ENCODE peak calls at places on chromosomes 5 and 9, in six cellular contexts. Z is ovary; K is GM13977; Q is MM.1S; L is AG04450; Y is CD8-positive, alpha-beta T cell. N is an unnamed sample.
A peak's percentile ranks its signal among the peaks of the same experiment; 100 is the strongest.

GRCh38 chr5:79023323-79023722 is 38.2 kb upstream of the ARSB start:
- DNase-seq in Z (no peak), K (no peak), Q (no peak), L (no peak), Y (no peak), N (no peak)

GRCh38 chr5:107389130-107389553 is 281.6 kb downstream of the EFNA5 start:
- DNase-seq in Z (no peak), K (peak; percentile 31), Q (peak; percentile 90), L (no peak), Y (no peak), N (no peak)

GRCh38 chr9:125911861-125912260 is 164.7 kb downstream of the PBX3 start:
- DNase-seq in Z (no peak), K (no peak), Q (no peak), L (no peak), Y (no peak), N (no peak)

GRCh38 chr5:75511435-75512382 is at the start of the genes CERT1 and POLK:
- DNase-seq in Z (peak; percentile 96), K (peak; percentile 95), Q (peak; percentile 98), L (peak; percentile 95), Y (peak; percentile 89), N (peak; percentile 94)

GRCh38 chr5:142323480-142324376 is 1.1 kb downstream of the SPRY4 start:
- DNase-seq in Z (no peak), K (no peak), Q (no peak), L (no peak), Y (no peak), N (no peak)

GRCh38 chr5:3056901-3057300 is 305.4 kb upstream of the IRX2 start:
- DNase-seq in Z (no peak), K (no peak), Q (no peak), L (no peak), Y (no peak), N (no peak)

GRCh38 chr5:178256746-178257145 is 24.1 kb upstream of the PHYKPL start:
- DNase-seq in Z (no peak), K (no peak), Q (no peak), L (no peak), Y (no peak), N (no peak)

GRCh38 chr5:37873988-37874387 is 34.1 kb upstream of the GDNF start:
- DNase-seq in Z (no peak), K (no peak), Q (no peak), L (no peak), Y (no peak), N (no peak)

GRCh38 chr5:60844429-60844890 is 391 bp upstream of the ELOVL7 start:
- DNase-seq in Z (no peak), K (no peak), Q (no peak), L (no peak), Y (no peak), N (no peak)

GRCh38 chr5:76688836-76689235 is 27.1 kb upstream of the F2R start:
- DNase-seq in Z (no peak), K (no peak), Q (no peak), L (no peak), Y (no peak), N (no peak)

GRCh38 chr5:21199087-21199486 is 1211.1 kb upstream of the CDH18 start:
- DNase-seq in Z (no peak), K (no peak), Q (no peak), L (no peak), Y (no peak), N (no peak)

GRCh38 chr9:83299556-83299955 is 236.6 kb upstream of the RASEF start:
- DNase-seq in Z (no peak), K (no peak), Q (no peak), L (no peak), Y (no peak), N (no peak)

GRCh38 chr5:181133610-181134231 is 2.8 kb upstream of the OR2V1 start:
- DNase-seq in Z (no peak), K (no peak), Q (no peak), L (peak; percentile 26), Y (no peak), N (peak; percentile 36)

GRCh38 chr5:75243100-75243499 is 6.4 kb upstream of the ANKRD31 start:
- DNase-seq in Z (no peak), K (no peak), Q (no peak), L (no peak), Y (no peak), N (no peak)

GRCh38 chr5:2196989-2197531 is 314.3 kb upstream of the IRX4 start:
- DNase-seq in Z (no peak), K (no peak), Q (no peak), L (no peak), Y (no peak), N (no peak)

GRCh38 chr9:96686638-96687335 is 31.7 kb upstream of the PRXL2C start:
- DNase-seq in Z (peak; percentile 77), K (peak; percentile 44), Q (no peak), L (no peak), Y (peak; percentile 47), N (peak; percentile 27)

GRCh38 chr5:124235031-124235562 is 511.3 kb downstream of the ZNF608 start:
- DNase-seq in Z (no peak), K (no peak), Q (no peak), L (no peak), Y (no peak), N (no peak)

GRCh38 chr5:54093081-54093492 is 217.3 kb downstream of the ARL15 start:
- DNase-seq in Z (no peak), K (no peak), Q (no peak), L (no peak), Y (no peak), N (no peak)

GRCh38 chr9:130239741-130240241 is 25.8 kb upstream of the HMCN2 start:
- DNase-seq in Z (no peak), K (peak; percentile 64), Q (peak; percentile 27), L (no peak), Y (no peak), N (no peak)

GRCh38 chr9:18447131-18447530 is 26.8 kb upstream of the ADAMTSL1 start:
- DNase-seq in Z (no peak), K (no peak), Q (no peak), L (no peak), Y (no peak), N (no peak)

GRCh38 chr9:138010274-138010800 is 132.8 kb downstream of the CACNA1B start:
- DNase-seq in Z (peak; percentile 15), K (peak; percentile 7), Q (no peak), L (no peak), Y (no peak), N (no peak)

GRCh38 chr9:112527959-112528358 is 41.3 kb downstream of the KIAA1958 start:
- DNase-seq in Z (no peak), K (no peak), Q (no peak), L (no peak), Y (no peak), N (no peak)

GRCh38 chr5:84255318-84255717 is 129.4 kb downstream of the EDIL3 start:
- DNase-seq in Z (no peak), K (no peak), Q (peak; percentile 52), L (no peak), Y (no peak), N (peak; percentile 31)

GRCh38 chr9:120592210-120592609 is 12.2 kb upstream of the CDK5RAP2 start:
- DNase-seq in Z (no peak), K (no peak), Q (no peak), L (no peak), Y (no peak), N (no peak)

GRCh38 chr9:120583958-120584369 is 4.0 kb upstream of the CDK5RAP2 start:
- DNase-seq in Z (no peak), K (peak; percentile 60), Q (peak; percentile 98), L (peak; percentile 69), Y (no peak), N (peak; percentile 94)

DNA sequence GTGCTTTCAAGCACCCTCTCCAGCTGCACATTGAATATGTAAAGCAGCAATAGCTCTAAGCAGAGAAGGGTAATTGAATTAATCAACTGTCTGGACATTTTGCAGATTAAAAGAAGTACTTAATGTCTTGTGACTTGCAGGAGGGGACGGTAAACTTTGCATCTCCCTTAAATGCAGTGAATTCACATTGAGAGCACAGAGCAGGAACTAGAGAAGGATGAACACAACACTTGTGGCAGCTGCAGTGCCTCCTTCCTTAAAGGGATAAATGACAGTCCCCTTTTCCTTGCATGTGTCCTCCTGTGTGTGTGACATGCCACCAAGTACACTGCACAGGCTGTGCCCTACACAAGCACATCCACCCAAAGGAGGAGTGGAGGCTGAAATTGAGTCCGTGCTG is 7.4 kb upstream of the CDK5RAP2 start:
- DNase-seq in Z (no peak), K (no peak), Q (no peak), L (no peak), Y (no peak), N (no peak)
- TF ChIP-seq CTCF in Z (no peak), K (no peak), Q (no peak), L (no peak), Y (no peak), N (no peak)

GRCh38 chr5:163310992-163311391 is 126.4 kb upstream of the CCNG1 start:
- DNase-seq in Z (no peak), K (no peak), Q (peak; percentile 62), L (no peak), Y (no peak), N (no peak)

GRCh38 chr5:163309850-163310365 is 127.5 kb upstream of the CCNG1 start:
- DNase-seq in Z (no peak), K (no peak), Q (no peak), L (no peak), Y (no peak), N (no peak)

GRCh38 chr5:163305655-163306054 is 131.7 kb upstream of the CCNG1 start:
- DNase-seq in Z (no peak), K (no peak), Q (no peak), L (no peak), Y (no peak), N (no peak)

DNA sequence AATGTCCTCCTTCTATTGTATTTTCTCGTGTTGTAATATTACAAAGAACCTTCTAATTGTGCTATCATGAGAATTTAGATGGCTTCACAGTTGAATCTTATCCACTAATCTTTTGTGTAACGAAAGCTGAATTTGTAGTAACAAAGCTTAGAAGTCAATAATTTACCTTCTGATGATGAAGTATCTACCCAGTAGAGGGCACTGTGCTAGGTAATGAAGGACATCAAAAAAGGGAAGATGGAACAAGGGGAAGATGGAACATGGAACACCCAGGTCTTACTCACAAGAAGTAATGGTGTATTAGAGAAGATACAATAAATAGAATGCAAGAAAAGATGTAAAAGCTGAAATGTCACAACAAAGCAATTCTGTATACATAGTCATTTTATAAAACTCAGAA is 131.0 kb upstream of the CCNG1 start:
- DNase-seq in Z (no peak), K (no peak), Q (peak; percentile 14), L (no peak), Y (no peak), N (no peak)
- TF ChIP-seq CTCF in Z (no peak), K (peak; percentile 59), Q (peak; percentile 55), L (peak; percentile 14), Y (no peak), N (no peak)

DNA sequence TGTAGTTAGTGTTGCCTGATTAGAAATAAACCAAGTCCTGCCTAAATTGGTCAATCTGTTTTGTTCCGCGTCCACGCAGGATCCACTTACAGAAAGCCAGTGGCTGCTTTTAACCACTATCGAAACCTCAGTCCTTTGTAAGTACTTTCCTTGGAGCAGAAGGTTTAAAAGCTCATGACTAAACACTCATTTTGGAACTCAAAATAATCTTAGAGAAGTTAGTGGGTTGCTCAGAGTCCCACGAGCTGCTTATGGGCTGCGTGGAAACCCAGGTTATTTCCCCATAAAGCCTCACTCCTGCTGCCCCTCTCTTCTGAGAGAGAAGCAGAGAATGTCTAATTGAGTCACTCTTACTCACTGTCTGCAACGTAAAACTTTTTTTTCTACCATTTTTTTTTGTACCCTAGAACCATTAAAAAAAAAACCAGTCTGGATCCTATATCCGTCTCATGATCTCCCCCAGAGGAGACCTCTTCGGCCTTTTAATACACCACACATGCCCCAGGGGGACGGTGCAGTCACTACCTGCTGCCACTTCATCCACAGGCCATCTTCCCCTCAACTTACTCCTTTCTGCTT is 7.5 kb downstream of the BASP1 start:
- DNase-seq in Z (no peak), K (peak; percentile 38), Q (no peak), L (no peak), Y (no peak), N (no peak)
- TF ChIP-seq CTCF in Z (no peak), K (no peak), Q (no peak), L (no peak), Y (no peak), N (no peak)

GRCh38 chr9:113635586-113635985 is 172.1 kb downstream of the RGS3 start:
- DNase-seq in Z (peak; percentile 11), K (no peak), Q (no peak), L (no peak), Y (no peak), N (no peak)
- TF ChIP-seq CTCF in Z (no peak), K (no peak), Q (no peak), L (no peak), Y (no peak), N (no peak)